ENCODE peak calls at places on chromosomes 3 and 15, in six cellular contexts. F is A549, A is IMR-90, Q is GM12878, P is K562, M is HepG2. R is an unnamed sample.

GRCh38 chr3:4983739-4984510 is 4.7 kb downstream of the BHLHE40 start:
- DNase-seq in A (peak; percentile 92), F (peak; percentile 75), M (no peak), Q (peak; percentile 95), P (peak; percentile 55), R (no peak)

GRCh38 chr3:128226794-128227399 is 73.6 kb downstream of the EEFSEC start:
- DNase-seq in Q (no peak), M (peak; percentile 31), A (peak; percentile 7), P (peak; percentile 80), F (peak; percentile 29), R (peak; percentile 84)

GRCh38 chr3:9690451-9691450 is 12.9 kb upstream of the CPNE9 start:
- DNase-seq in P (peak; percentile 43), Q (peak; percentile 28), F (no peak), M (no peak), A (no peak), R (no peak)

GRCh38 chr15:101597360-101597928 is 54.7 kb downstream of the TM2D3 start:
- DNase-seq in M (no peak), Q (no peak), A (no peak), P (no peak), F (no peak), R (peak; percentile 29)

GRCh38 chr3:47113669-47114365 is 50.1 kb downstream of the SETD2 start:
- DNase-seq in M (no peak), F (peak; percentile 1), Q (peak; percentile 20), P (no peak), A (peak; percentile 92), R (no peak)

GRCh38 chr3:8204846-8205624 is 296.6 kb upstream of the LMCD1 start:
- DNase-seq in A (no peak), Q (no peak), F (no peak), M (no peak), P (no peak), R (no peak)

GRCh38 chr15:67175643-67176071 is 78.8 kb downstream of the AAGAB start:
- DNase-seq in F (no peak), Q (peak; percentile 8), M (no peak), P (no peak), A (peak; percentile 69), R (no peak)

GRCh38 chr15:71082803-71083202 is 32.5 kb upstream of the THSD4 start:
- DNase-seq in A (no peak), F (no peak), M (no peak), P (no peak), Q (no peak), R (no peak)

GRCh38 chr3:4948395-4948794 is 30.8 kb upstream of the BHLHE40 start:
- DNase-seq in M (no peak), P (no peak), Q (no peak), F (peak; percentile 33), A (peak; percentile 43), R (no peak)

GRCh38 chr3:134978658-134979057 is 183.6 kb downstream of the EPHB1 start:
- DNase-seq in M (no peak), Q (no peak), A (no peak), F (no peak), P (no peak), R (no peak)

GRCh38 chr15:57327985-57328471 is 48.3 kb upstream of the CGNL1 start:
- DNase-seq in Q (no peak), A (peak; percentile 99), F (no peak), P (no peak), M (no peak), R (no peak)

GRCh38 chr3:186783731-186784515 is 546 bp downstream of the EIF4A2 start:
- DNase-seq in P (peak; percentile 86), F (peak; percentile 69), A (peak; percentile 64), M (peak; percentile 46), Q (no peak), R (peak; percentile 34)

DNA sequence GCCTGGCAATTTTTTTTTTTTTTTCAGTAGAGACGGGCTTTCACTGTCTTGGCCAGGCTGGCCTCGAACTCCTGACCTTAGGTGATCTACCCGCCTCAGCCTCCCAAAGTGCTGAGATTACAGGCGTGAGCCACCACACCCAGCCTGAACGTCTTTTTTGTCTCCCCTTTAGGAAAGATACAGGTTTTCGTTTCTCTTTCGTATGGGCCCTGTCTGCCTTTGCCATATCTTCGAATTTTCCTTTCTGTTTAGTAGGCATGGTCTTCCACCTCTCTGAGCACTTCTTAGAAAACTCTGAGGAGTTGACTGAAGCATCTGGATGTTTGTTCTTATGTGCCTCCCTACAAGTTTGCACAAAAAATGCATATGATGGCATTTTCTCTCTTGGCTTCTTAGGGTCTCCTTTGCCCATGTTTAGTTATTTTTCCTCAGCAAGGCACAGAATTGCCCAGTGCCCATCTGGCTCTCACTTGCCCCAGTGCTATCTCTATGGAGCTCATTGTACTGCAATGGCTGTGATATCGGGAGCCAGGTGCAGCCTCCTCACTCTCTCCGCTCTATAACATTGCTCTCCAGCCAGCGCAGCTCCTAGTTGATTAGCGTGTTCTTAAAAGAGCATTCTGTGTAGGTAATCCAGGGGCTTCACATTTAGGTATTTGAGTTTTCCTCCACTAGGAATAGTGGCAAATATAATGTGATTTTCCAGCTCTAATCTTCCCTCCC is 48.0 kb downstream of the ABHD2 start:
- DNase-seq in F (no peak), P (no peak), A (no peak), Q (no peak), M (no peak), R (no peak)
- TF ChIP-seq BHLHE40 in F (no peak), P (no peak), A (no peak), Q (no peak), M (no peak), R (no peak)

GRCh38 chr3:67649681-67650080 is 4.7 kb downstream of the SUCLG2 start:
- DNase-seq in Q (no peak), F (no peak), M (no peak), A (no peak), P (no peak), R (no peak)
- TF ChIP-seq BHLHE40 in Q (no peak), F (no peak), M (no peak), A (no peak), P (no peak), R (no peak)

DNA sequence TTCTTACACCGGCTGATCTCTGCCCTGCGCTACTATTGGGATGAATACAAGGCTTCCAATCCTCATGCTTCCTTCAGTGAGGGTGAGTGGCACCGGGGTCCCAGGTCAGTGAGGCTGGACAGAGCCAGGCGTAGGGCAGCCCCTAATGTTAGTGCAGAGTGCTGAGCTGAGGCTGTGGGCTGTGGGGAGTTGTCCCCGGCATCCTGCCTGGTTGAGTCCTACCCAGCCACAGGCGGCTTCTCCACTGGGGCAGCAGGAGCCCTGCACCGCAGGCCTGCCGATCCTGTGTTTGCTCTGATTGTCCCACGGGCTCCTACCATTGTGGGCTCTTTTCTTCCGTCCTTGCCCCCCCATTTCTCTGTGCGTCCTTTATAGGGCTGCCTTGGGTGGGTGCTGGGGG is 13.3 kb downstream of the RNF123 start:
- DNase-seq in M (no peak), P (no peak), Q (no peak), A (no peak), F (no peak), R (no peak)
- TF ChIP-seq BHLHE40 in M (no peak), P (no peak), Q (no peak), A (no peak), F (no peak), R (no peak)

GRCh38 chr15:65952425-65953053 is 83.2 kb downstream of the RAB11A start:
- DNase-seq in Q (no peak), M (peak; percentile 11), A (peak; percentile 65), P (peak; percentile 43), F (peak; percentile 58), R (peak; percentile 54)
- TF ChIP-seq BHLHE40 in Q (no peak), M (no peak), A (no peak), P (no peak), F (no peak), R (no peak)

GRCh38 chr3:50008931-50009330 is 69.0 kb downstream of the RBM6 start:
- DNase-seq in P (no peak), A (peak; percentile 58), F (peak; percentile 4), M (no peak), Q (no peak), R (no peak)
- TF ChIP-seq BHLHE40 in P (no peak), A (no peak), F (no peak), M (no peak), Q (no peak), R (no peak)

GRCh38 chr15:72855791-72856190 is 72.2 kb upstream of the ADPGK start:
- DNase-seq in A (no peak), M (no peak), F (no peak), Q (no peak), P (no peak), R (no peak)
- TF ChIP-seq BHLHE40 in A (no peak), M (no peak), F (no peak), Q (no peak), P (no peak), R (no peak)

DNA sequence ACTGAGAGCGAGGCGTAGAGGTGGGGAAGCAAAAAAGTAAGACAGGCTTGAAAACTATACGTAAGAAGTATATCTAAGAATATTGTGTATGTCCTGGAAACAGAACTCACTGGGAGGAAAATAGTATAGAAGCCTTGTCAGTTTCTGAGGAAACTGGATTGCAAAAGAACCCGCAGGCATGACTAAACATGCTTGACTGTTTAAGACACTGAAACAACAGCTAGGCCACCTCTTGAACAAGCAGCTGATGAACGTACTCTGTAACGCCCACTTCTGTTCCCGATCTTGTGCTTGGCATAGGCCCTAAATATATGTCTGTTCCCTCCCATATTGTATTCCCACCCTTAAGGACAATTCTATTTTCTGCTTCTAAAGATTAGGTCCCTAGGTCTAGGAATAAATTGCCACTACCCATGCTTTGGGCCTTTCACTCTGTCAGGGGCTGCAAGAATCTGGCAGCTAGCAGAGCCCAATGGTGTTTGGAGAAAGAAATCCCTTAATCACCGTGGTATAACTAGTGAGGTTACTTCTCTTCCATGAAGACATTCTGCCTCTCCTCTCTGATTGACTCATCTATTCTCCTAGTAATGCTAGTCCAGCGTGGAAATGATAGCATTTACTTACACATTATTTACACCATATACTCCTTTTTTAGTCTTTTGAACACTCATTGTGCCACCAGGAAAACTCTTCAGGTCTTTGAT is 46.2 kb downstream of the CD200 start:
- DNase-seq in P (no peak), M (no peak), A (peak; percentile 92), F (no peak), Q (no peak), R (no peak)
- TF ChIP-seq BHLHE40 in P (no peak), M (no peak), A (peak; percentile 17), F (no peak), Q (no peak), R (no peak)

GRCh38 chr15:98692213-98692612 is 43.9 kb downstream of the IGF1R start:
- DNase-seq in M (peak; percentile 78), A (no peak), F (no peak), P (no peak), Q (no peak), R (no peak)

GRCh38 chr15:98694153-98694552 is 45.8 kb downstream of the IGF1R start:
- DNase-seq in A (no peak), P (no peak), Q (no peak), F (no peak), M (no peak), R (no peak)

GRCh38 chr15:98686983-98687382 is 38.6 kb downstream of the IGF1R start:
- DNase-seq in P (no peak), F (no peak), M (no peak), A (no peak), Q (no peak), R (no peak)

GRCh38 chr15:98689431-98689861 is 41.1 kb downstream of the IGF1R start:
- DNase-seq in A (peak; percentile 54), P (no peak), Q (no peak), M (no peak), F (no peak), R (no peak)

DNA sequence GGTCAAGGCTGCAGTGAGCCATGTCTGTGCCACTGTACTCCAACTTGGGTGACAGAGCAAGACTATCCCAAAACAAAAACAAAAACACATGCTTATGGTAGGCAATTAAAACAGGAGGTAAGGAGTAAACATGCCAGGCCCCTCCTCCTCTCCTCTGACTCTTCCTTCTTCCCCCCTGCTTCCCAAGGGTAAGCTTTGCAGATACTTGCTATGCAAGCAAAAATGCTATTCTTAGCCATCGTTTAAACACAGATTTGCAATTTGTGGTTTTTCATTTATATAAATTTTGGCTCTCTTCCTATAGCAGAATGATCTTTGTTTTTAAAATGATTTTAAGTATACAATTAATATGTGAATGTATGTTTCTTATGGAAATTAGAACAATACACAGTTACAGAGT is 41.9 kb downstream of the IGF1R start:
- DNase-seq in Q (no peak), P (no peak), F (no peak), M (no peak), A (peak; percentile 47), R (no peak)
- TF ChIP-seq BHLHE40 in Q (no peak), P (no peak), F (no peak), M (no peak), A (no peak), R (no peak)